ENCODE peak calls at places on chromosomes 3 and 15, in seven cellular contexts. One of them, this sample, is unnamed. For H3K4me1, the result is how much of the 10 kb centered on the place peaks cover.

GRCh38 chr3:178182337-178182761 is 353.9 kb upstream of the KCNMB2 start:
- DNase-seq in SK-N-SH: peak
- DNase-seq in sigmoid colon: no peak
- DNase-seq in transverse colon: no peak
- DNase-seq in HCT116: no peak
- DNase-seq in breast epithelium: no peak
- DNase-seq in spleen: peak
- DNase-seq in this sample: no peak

GRCh38 chr15:40314723-40315276 is 7.1 kb upstream of the PLCB2 start:
- DNase-seq in breast epithelium: no peak
- DNase-seq in SK-N-SH: no peak
- DNase-seq in transverse colon: no peak
- DNase-seq in HCT116: no peak
- DNase-seq in sigmoid colon: no peak
- DNase-seq in spleen: no peak
- DNase-seq in this sample: no peak

GRCh38 chr3:114213262-114213668 is 24.1 kb downstream of the ZNF80 start:
- DNase-seq in SK-N-SH: no peak
- DNase-seq in spleen: no peak
- DNase-seq in HCT116: no peak
- DNase-seq in breast epithelium: no peak
- DNase-seq in sigmoid colon: no peak
- DNase-seq in transverse colon: no peak
- DNase-seq in this sample: no peak

GRCh38 chr3:67783281-67784250 is 129.2 kb upstream of the SUCLG2 start:
- DNase-seq in breast epithelium: no peak
- DNase-seq in HCT116: no peak
- DNase-seq in sigmoid colon: no peak
- DNase-seq in SK-N-SH: no peak
- DNase-seq in transverse colon: no peak
- DNase-seq in spleen: no peak
- DNase-seq in this sample: no peak

GRCh38 chr3:185332026-185332735 is 30.8 kb upstream of the MAP3K13 start:
- DNase-seq in SK-N-SH: no peak
- DNase-seq in sigmoid colon: no peak
- DNase-seq in breast epithelium: no peak
- DNase-seq in HCT116: no peak
- DNase-seq in spleen: no peak
- DNase-seq in transverse colon: no peak
- DNase-seq in this sample: no peak

GRCh38 chr3:71979155-71979554 is 194.2 kb upstream of the PROK2 start:
- DNase-seq in SK-N-SH: no peak
- DNase-seq in spleen: no peak
- DNase-seq in sigmoid colon: no peak
- DNase-seq in breast epithelium: no peak
- DNase-seq in transverse colon: no peak
- DNase-seq in HCT116: no peak
- DNase-seq in this sample: no peak

GRCh38 chr3:120148187-120148954 is 54.1 kb upstream of the GSK3B start:
- DNase-seq in SK-N-SH: no peak
- DNase-seq in transverse colon: no peak
- DNase-seq in sigmoid colon: no peak
- DNase-seq in spleen: no peak
- DNase-seq in breast epithelium: no peak
- DNase-seq in HCT116: no peak
- DNase-seq in this sample: no peak

GRCh38 chr3:109774108-109774507 is 436.8 kb upstream of the DPPA4 start:
- DNase-seq in spleen: no peak
- DNase-seq in HCT116: no peak
- DNase-seq in sigmoid colon: no peak
- DNase-seq in transverse colon: no peak
- DNase-seq in breast epithelium: no peak
- DNase-seq in SK-N-SH: no peak
- DNase-seq in this sample: no peak

GRCh38 chr3:144491333-144491732 is 519.7 kb downstream of the DIPK2A start:
- DNase-seq in SK-N-SH: no peak
- DNase-seq in spleen: no peak
- DNase-seq in transverse colon: no peak
- DNase-seq in breast epithelium: no peak
- DNase-seq in sigmoid colon: no peak
- DNase-seq in HCT116: no peak
- DNase-seq in this sample: no peak

GRCh38 chr3:172659246-172660002 is 51.4 kb downstream of the NCEH1 start:
- DNase-seq in transverse colon: no peak
- DNase-seq in SK-N-SH: no peak
- DNase-seq in HCT116: peak
- DNase-seq in spleen: no peak
- DNase-seq in sigmoid colon: no peak
- DNase-seq in breast epithelium: no peak
- DNase-seq in this sample: no peak

GRCh38 chr3:52527732-52528595 is 5.7 kb downstream of the NT5DC2 start:
- DNase-seq in HCT116: no peak
- DNase-seq in sigmoid colon: peak
- DNase-seq in transverse colon: peak
- DNase-seq in spleen: peak
- DNase-seq in breast epithelium: no peak
- DNase-seq in SK-N-SH: no peak
- DNase-seq in this sample: peak

GRCh38 chr3:190227064-190227463 is 95.2 kb downstream of the CLDN1 start:
- DNase-seq in SK-N-SH: no peak
- DNase-seq in breast epithelium: no peak
- DNase-seq in transverse colon: no peak
- DNase-seq in spleen: no peak
- DNase-seq in sigmoid colon: no peak
- DNase-seq in HCT116: no peak
- DNase-seq in this sample: no peak

GRCh38 chr15:42010434-42010833 is 10.4 kb downstream of the PLA2G4E start:
- DNase-seq in transverse colon: no peak
- DNase-seq in SK-N-SH: no peak
- DNase-seq in sigmoid colon: no peak
- DNase-seq in spleen: no peak
- DNase-seq in breast epithelium: no peak
- DNase-seq in HCT116: peak
- DNase-seq in this sample: no peak

GRCh38 chr3:58009026-58009748 is 965 bp downstream of the FLNB start:
- DNase-seq in breast epithelium: no peak
- DNase-seq in transverse colon: peak
- DNase-seq in spleen: peak
- DNase-seq in HCT116: no peak
- DNase-seq in sigmoid colon: peak
- DNase-seq in SK-N-SH: peak
- DNase-seq in this sample: peak

GRCh38 chr3:52357151-52358080 is 41.3 kb downstream of the DNAH1 start:
- DNase-seq in SK-N-SH: no peak
- DNase-seq in transverse colon: no peak
- DNase-seq in HCT116: no peak
- DNase-seq in breast epithelium: no peak
- DNase-seq in sigmoid colon: no peak
- DNase-seq in spleen: peak
- DNase-seq in this sample: no peak

GRCh38 chr3:62228467-62228866 is 144.9 kb downstream of the FEZF2 start:
- DNase-seq in sigmoid colon: no peak
- DNase-seq in breast epithelium: no peak
- DNase-seq in spleen: no peak
- DNase-seq in HCT116: no peak
- DNase-seq in transverse colon: no peak
- DNase-seq in SK-N-SH: no peak
- DNase-seq in this sample: no peak

GRCh38 chr3:30625541-30626438 is 19.4 kb downstream of the TGFBR2 start:
- DNase-seq in HCT116: peak
- DNase-seq in transverse colon: no peak
- DNase-seq in sigmoid colon: no peak
- DNase-seq in breast epithelium: no peak
- DNase-seq in SK-N-SH: no peak
- DNase-seq in spleen: no peak
- DNase-seq in this sample: no peak

DNA sequence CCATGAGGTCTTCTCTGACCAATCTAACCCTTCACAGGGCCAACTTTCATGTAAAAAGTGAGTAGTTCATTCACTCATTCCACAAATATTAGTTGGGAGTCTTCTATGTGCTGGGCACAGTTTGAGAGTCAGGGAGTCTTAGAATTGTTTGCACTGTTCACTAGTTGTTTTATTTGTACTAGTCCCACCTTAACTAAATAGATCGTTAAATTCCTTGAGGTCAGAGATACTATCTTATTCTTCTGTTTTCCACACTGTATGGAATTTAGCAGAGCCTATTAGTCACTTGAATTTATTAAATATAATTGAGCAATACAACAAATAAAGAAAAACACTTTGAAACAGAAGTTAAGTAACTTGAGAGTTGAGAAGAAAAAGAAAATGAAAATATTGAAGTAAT is 40.8 kb upstream of the SPTSSB start:
- DNase-seq in transverse colon: no peak
- DNase-seq in sigmoid colon: no peak
- DNase-seq in spleen: no peak
- DNase-seq in breast epithelium: no peak
- DNase-seq in HCT116: no peak
- DNase-seq in SK-N-SH: no peak
- DNase-seq in this sample: no peak
- TF ChIP-seq POLR2AphosphoS5 in transverse colon: no peak
- TF ChIP-seq POLR2AphosphoS5 in sigmoid colon: no peak
- TF ChIP-seq POLR2AphosphoS5 in spleen: no peak
- TF ChIP-seq POLR2AphosphoS5 in breast epithelium: no peak
- TF ChIP-seq POLR2AphosphoS5 in HCT116: no peak
- TF ChIP-seq POLR2AphosphoS5 in SK-N-SH: no peak
- TF ChIP-seq POLR2AphosphoS5 in this sample: no peak

GRCh38 chr15:31953573-31953972 is 76.7 kb upstream of the CHRNA7 start:
- DNase-seq in sigmoid colon: no peak
- DNase-seq in breast epithelium: no peak
- DNase-seq in spleen: no peak
- DNase-seq in transverse colon: no peak
- DNase-seq in HCT116: no peak
- DNase-seq in SK-N-SH: no peak
- DNase-seq in this sample: no peak

GRCh38 chr15:31954364-31954763 is 76.0 kb upstream of the CHRNA7 start:
- DNase-seq in HCT116: no peak
- DNase-seq in transverse colon: no peak
- DNase-seq in sigmoid colon: no peak
- DNase-seq in SK-N-SH: no peak
- DNase-seq in breast epithelium: no peak
- DNase-seq in spleen: no peak
- DNase-seq in this sample: no peak

GRCh38 chr15:31955734-31956133 is 74.6 kb upstream of the CHRNA7 start:
- DNase-seq in breast epithelium: no peak
- DNase-seq in HCT116: no peak
- DNase-seq in sigmoid colon: no peak
- DNase-seq in transverse colon: no peak
- DNase-seq in spleen: no peak
- DNase-seq in SK-N-SH: no peak
- DNase-seq in this sample: no peak
- H3K4me3 ChIP-seq in breast epithelium: no peak
- H3K4me3 ChIP-seq in HCT116: no peak
- H3K4me3 ChIP-seq in sigmoid colon: no peak
- H3K4me3 ChIP-seq in transverse colon: no peak
- H3K4me3 ChIP-seq in spleen: no peak
- H3K4me3 ChIP-seq in SK-N-SH: no peak
- H3K4me3 ChIP-seq in this sample: no peak

GRCh38 chr15:79167776-79168175 is 77.2 kb upstream of the RASGRF1 start:
- DNase-seq in spleen: no peak
- DNase-seq in HCT116: no peak
- DNase-seq in sigmoid colon: no peak
- DNase-seq in breast epithelium: no peak
- DNase-seq in transverse colon: no peak
- DNase-seq in SK-N-SH: no peak
- DNase-seq in this sample: no peak

GRCh38 chr15:79171320-79172031 is 80.9 kb upstream of the RASGRF1 start:
- DNase-seq in spleen: no peak
- DNase-seq in HCT116: no peak
- DNase-seq in breast epithelium: no peak
- DNase-seq in sigmoid colon: no peak
- DNase-seq in SK-N-SH: peak
- DNase-seq in transverse colon: no peak
- DNase-seq in this sample: peak

GRCh38 chr15:79170256-79170664 is 79.7 kb upstream of the RASGRF1 start:
- DNase-seq in HCT116: no peak
- DNase-seq in SK-N-SH: peak
- DNase-seq in sigmoid colon: no peak
- DNase-seq in transverse colon: no peak
- DNase-seq in breast epithelium: no peak
- DNase-seq in spleen: no peak
- DNase-seq in this sample: peak

GRCh38 chr15:79168922-79169322 is 78.3 kb upstream of the RASGRF1 start:
- DNase-seq in HCT116: peak
- DNase-seq in transverse colon: no peak
- DNase-seq in sigmoid colon: no peak
- DNase-seq in SK-N-SH: no peak
- DNase-seq in spleen: no peak
- DNase-seq in breast epithelium: no peak
- DNase-seq in this sample: no peak

GRCh38 chr15:79169531-79170123 is 79.0 kb upstream of the RASGRF1 start:
- DNase-seq in HCT116: no peak
- DNase-seq in spleen: no peak
- DNase-seq in SK-N-SH: no peak
- DNase-seq in transverse colon: no peak
- DNase-seq in sigmoid colon: no peak
- DNase-seq in breast epithelium: no peak
- DNase-seq in this sample: no peak
- H3K4me1 ChIP-seq in HCT116: under half
- H3K4me1 ChIP-seq in spleen: under half
- H3K4me1 ChIP-seq in SK-N-SH: under half
- H3K4me1 ChIP-seq in transverse colon: under half
- H3K4me1 ChIP-seq in sigmoid colon: under half
- H3K4me1 ChIP-seq in breast epithelium: under half
- H3K4me1 ChIP-seq in this sample: under half

GRCh38 chr3:13470894-13471574 is 9.1 kb upstream of the HDAC11 start:
- DNase-seq in HCT116: no peak
- DNase-seq in sigmoid colon: no peak
- DNase-seq in spleen: peak
- DNase-seq in transverse colon: peak
- DNase-seq in breast epithelium: no peak
- DNase-seq in SK-N-SH: no peak
- DNase-seq in this sample: no peak

GRCh38 chr3:13474776-13475303 is 5.3 kb upstream of the HDAC11 start:
- DNase-seq in spleen: peak
- DNase-seq in breast epithelium: no peak
- DNase-seq in SK-N-SH: no peak
- DNase-seq in sigmoid colon: no peak
- DNase-seq in HCT116: no peak
- DNase-seq in transverse colon: no peak
- DNase-seq in this sample: no peak

GRCh38 chr3:13472286-13472685 is 7.8 kb upstream of the HDAC11 start:
- DNase-seq in sigmoid colon: no peak
- DNase-seq in spleen: no peak
- DNase-seq in SK-N-SH: no peak
- DNase-seq in transverse colon: no peak
- DNase-seq in HCT116: no peak
- DNase-seq in breast epithelium: no peak
- DNase-seq in this sample: no peak

GRCh38 chr3:13474021-13474420 is 6.1 kb upstream of the HDAC11 start:
- DNase-seq in transverse colon: no peak
- DNase-seq in sigmoid colon: no peak
- DNase-seq in spleen: peak
- DNase-seq in HCT116: no peak
- DNase-seq in SK-N-SH: no peak
- DNase-seq in breast epithelium: no peak
- DNase-seq in this sample: no peak

DNA sequence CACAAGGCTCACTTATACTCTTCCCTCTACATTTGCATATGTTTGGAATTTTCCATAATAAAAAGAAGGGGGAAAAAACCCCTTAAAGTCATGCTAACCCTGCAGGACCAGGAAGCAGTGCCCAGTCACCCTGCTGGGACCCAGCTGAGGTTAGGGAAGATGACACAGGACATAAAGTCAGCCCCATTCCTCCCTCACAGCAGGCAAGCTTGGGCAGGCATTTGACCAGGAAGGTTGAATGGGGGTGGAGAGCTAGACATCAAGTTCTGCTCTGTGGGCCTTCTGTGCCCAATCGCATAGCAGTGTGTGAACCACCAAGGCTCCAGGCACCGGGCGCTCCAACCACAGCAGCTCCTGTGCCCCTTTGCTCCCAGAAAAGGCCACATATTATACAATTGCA is 7.1 kb upstream of the HDAC11 start:
- DNase-seq in transverse colon: no peak
- DNase-seq in HCT116: no peak
- DNase-seq in SK-N-SH: no peak
- DNase-seq in breast epithelium: no peak
- DNase-seq in sigmoid colon: no peak
- DNase-seq in spleen: peak
- DNase-seq in this sample: no peak
- TF ChIP-seq POLR2AphosphoS5 in transverse colon: no peak
- TF ChIP-seq POLR2AphosphoS5 in HCT116: no peak
- TF ChIP-seq POLR2AphosphoS5 in SK-N-SH: no peak
- TF ChIP-seq POLR2AphosphoS5 in breast epithelium: no peak
- TF ChIP-seq POLR2AphosphoS5 in sigmoid colon: no peak
- TF ChIP-seq POLR2AphosphoS5 in spleen: no peak
- TF ChIP-seq POLR2AphosphoS5 in this sample: no peak